ENCODE peak calls at places on chromosomes 7 and 10, in nine cellular contexts. Q, X, H, T, A, B, W, M and I are unnamed samples.

GRCh38 chr10:131698986-131699385 is 201.8 kb upstream of the PPP2R2D start:
- DNase-seq in Q (no peak), X (no peak), H (no peak), T (no peak), A (no peak), B (peak), W (no peak), M (no peak), I (peak)

GRCh38 chr7:6181136-6181535 is 91.3 kb downstream of the CYTH3 start:
- DNase-seq in Q (no peak), X (no peak), H (no peak), T (no peak), A (no peak), B (no peak), W (no peak), M (no peak), I (no peak)

GRCh38 chr10:116866987-116867595 is 17.8 kb downstream of the ENO4 start:
- DNase-seq in Q (no peak), X (no peak), H (no peak), T (no peak), A (no peak), B (no peak), W (no peak), M (no peak), I (no peak)

GRCh38 chr7:117186218-117186617 is 136.6 kb downstream of the WNT2 start:
- DNase-seq in Q (no peak), X (no peak), H (no peak), T (no peak), A (no peak), B (no peak), W (no peak), M (no peak), I (no peak)

GRCh38 chr10:130218181-130218641 is 82.0 kb downstream of the GLRX3 start:
- DNase-seq in Q (no peak), X (no peak), H (no peak), T (no peak), A (no peak), B (no peak), W (peak), M (no peak), I (peak)

GRCh38 chr7:106629521-106629920 is 31.4 kb downstream of the CCDC71L start:
- DNase-seq in Q (no peak), X (no peak), H (no peak), T (no peak), A (no peak), B (no peak), W (no peak), M (no peak), I (no peak)

GRCh38 chr10:20624642-20625041 is 272.5 kb downstream of the NEBL start:
- DNase-seq in Q (no peak), X (no peak), H (no peak), T (no peak), A (no peak), B (no peak), W (no peak), M (no peak), I (no peak)

GRCh38 chr10:84176351-84176750 is 2.8 kb downstream of the GPR15LG start:
- DNase-seq in Q (no peak), X (no peak), H (no peak), T (peak), A (no peak), B (no peak), W (no peak), M (no peak), I (no peak)

GRCh38 chr7:12244129-12244528 is 33.0 kb downstream of the TMEM106B start:
- DNase-seq in Q (peak), X (peak), H (no peak), T (peak), A (no peak), B (peak), W (no peak), M (peak), I (no peak)

GRCh38 chr10:33335550-33335799 is 1.0 kb upstream of the NRP1 start:
- DNase-seq in Q (no peak), X (no peak), H (no peak), T (no peak), A (no peak), B (no peak), W (no peak), M (peak), I (no peak)

GRCh38 chr10:33336606-33337334 is 2.3 kb upstream of the NRP1 start:
- DNase-seq in Q (peak), X (peak), H (peak), T (peak), A (no peak), B (peak), W (peak), M (peak), I (no peak)

GRCh38 chr10:33335800-33336605 is 1.5 kb upstream of the NRP1 start:
- DNase-seq in Q (peak), X (peak), H (peak), T (peak), A (no peak), B (peak), W (peak), M (peak), I (peak)

GRCh38 chr10:33334839-33335549 is 527 bp upstream of the NRP1 start:
- DNase-seq in Q (peak), X (peak), H (peak), T (peak), A (peak), B (peak), W (peak), M (peak), I (peak)

GRCh38 chr10:33337335-33337854 is 2.9 kb upstream of the NRP1 start:
- DNase-seq in Q (no peak), X (no peak), H (peak), T (peak), A (no peak), B (no peak), W (peak), M (peak), I (no peak)
- TF ChIP-seq CTCF in Q (no peak), X (no peak), H (no peak), T (no peak), A (no peak), B (no peak), W (no peak), M (no peak), I (peak)

DNA sequence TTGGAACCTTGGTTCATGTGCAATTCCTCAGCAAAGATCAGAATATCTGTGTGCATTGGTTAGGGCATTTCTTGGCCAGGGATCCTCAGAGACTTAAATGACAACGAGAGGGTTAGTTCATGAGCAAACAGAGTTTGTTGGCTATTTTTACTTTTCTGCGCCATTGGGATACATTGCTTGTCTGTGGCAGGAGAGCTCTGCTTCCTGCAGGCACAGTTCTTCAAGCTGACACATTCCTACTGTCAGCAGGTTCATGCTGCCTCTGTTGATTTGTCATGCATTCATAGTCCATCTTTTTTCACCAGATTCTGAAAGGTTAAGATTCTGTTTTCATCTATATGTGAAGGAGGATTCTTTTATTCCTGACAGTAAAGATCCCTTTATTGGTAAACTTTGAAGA is 139.4 kb downstream of the TMEM178B start:
- DNase-seq in Q (no peak), X (no peak), H (no peak), T (no peak), A (no peak), B (no peak), W (no peak), M (no peak), I (no peak)
- H3K27ac ChIP-seq in Q (no peak), X (no peak), H (no peak), T (no peak), A (no peak), B (no peak), W (no peak), M (no peak), I (no peak)

GRCh38 chr10:30270247-30270646 is 78.8 kb downstream of the MTPAP start:
- DNase-seq in Q (no peak), X (no peak), H (no peak), T (no peak), A (no peak), B (no peak), W (no peak), M (no peak), I (no peak)
- TF ChIP-seq CTCF in Q (peak), X (no peak), H (no peak), T (no peak), A (no peak), B (no peak), W (peak), M (peak), I (no peak)

DNA sequence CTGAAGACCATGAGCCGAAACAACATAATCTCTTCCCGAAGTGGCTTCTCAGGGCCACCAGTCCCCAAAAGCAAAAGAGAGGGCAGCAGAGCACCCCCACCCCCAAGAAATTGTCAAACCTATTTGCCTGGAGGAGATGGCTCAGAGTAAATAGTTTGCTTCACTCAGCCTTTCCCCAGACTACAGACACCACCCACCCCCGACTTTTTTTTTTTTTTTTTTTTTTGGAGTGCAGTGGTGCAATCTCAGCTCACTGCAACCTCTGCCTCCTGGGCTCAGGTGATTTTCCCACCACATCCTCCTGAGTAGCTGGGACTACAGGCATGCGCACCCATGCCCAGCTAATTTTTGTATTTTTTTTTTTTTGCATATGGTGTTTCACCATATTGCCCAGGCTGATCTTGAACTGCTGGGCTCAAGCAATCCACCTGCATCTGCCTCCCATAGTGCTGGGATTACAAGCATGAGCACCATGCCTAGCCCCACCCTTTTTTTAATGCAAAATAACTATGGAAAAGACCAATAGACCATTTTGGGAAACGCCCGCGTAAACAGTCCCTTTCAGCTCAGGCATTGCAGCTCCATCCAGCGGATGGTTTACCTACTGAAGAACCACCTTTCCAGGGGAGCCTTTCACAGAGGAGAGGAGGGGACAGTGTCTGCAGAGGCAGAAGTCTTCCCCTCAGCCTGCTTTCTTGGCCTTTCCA is 9.8 kb downstream of the ZMIZ1 start:
- DNase-seq in Q (no peak), X (no peak), H (no peak), T (no peak), A (no peak), B (no peak), W (no peak), M (no peak), I (no peak)
- H3K27ac ChIP-seq in Q (no peak), X (peak), H (peak), T (no peak), A (no peak), B (peak), W (peak), M (peak), I (peak)

GRCh38 chr7:17054836-17055235 is 173.1 kb upstream of the AGR3 start:
- DNase-seq in Q (no peak), X (no peak), H (no peak), T (no peak), A (no peak), B (no peak), W (no peak), M (no peak), I (no peak)
- TF ChIP-seq CTCF in Q (no peak), X (no peak), H (no peak), T (no peak), A (no peak), B (no peak), W (no peak), M (no peak), I (no peak)

GRCh38 chr10:124144536-124144935 is 51.1 kb upstream of the CHST15 start:
- DNase-seq in Q (no peak), X (peak), H (no peak), T (no peak), A (no peak), B (peak), W (no peak), M (no peak), I (no peak)

GRCh38 chr10:124145109-124145860 is 51.9 kb upstream of the CHST15 start:
- DNase-seq in Q (no peak), X (peak), H (peak), T (peak), A (peak), B (no peak), W (peak), M (no peak), I (peak)

GRCh38 chr10:124143721-124144120 is 50.3 kb upstream of the CHST15 start:
- DNase-seq in Q (no peak), X (peak), H (no peak), T (no peak), A (no peak), B (peak), W (no peak), M (no peak), I (peak)

GRCh38 chr10:124142960-124143359 is 49.6 kb upstream of the CHST15 start:
- DNase-seq in Q (no peak), X (peak), H (no peak), T (no peak), A (no peak), B (no peak), W (no peak), M (no peak), I (peak)

GRCh38 chr10:124142296-124142853 is 49.0 kb upstream of the CHST15 start:
- DNase-seq in Q (no peak), X (no peak), H (no peak), T (no peak), A (no peak), B (peak), W (no peak), M (no peak), I (peak)
- H3K27ac ChIP-seq in Q (no peak), X (peak), H (no peak), T (no peak), A (no peak), B (no peak), W (no peak), M (no peak), I (no peak)

GRCh38 chr7:144437370-144438191 is 34.1 kb upstream of the NOBOX start:
- DNase-seq in Q (peak), X (no peak), H (no peak), T (peak), A (no peak), B (no peak), W (peak), M (peak), I (peak)
- TF ChIP-seq CTCF in Q (peak), X (peak), H (peak), T (peak), A (peak), B (peak), W (peak), M (peak), I (peak)

GRCh38 chr10:119283818-119284217 is 76.4 kb downstream of the GRK5 start:
- DNase-seq in Q (no peak), X (no peak), H (no peak), T (no peak), A (no peak), B (no peak), W (peak), M (no peak), I (no peak)
- H3K27ac ChIP-seq in Q (no peak), X (peak), H (no peak), T (peak), A (no peak), B (no peak), W (peak), M (no peak), I (no peak)